ENCODE peak calls at places on chromosomes 16 and 17, in nine cellular contexts. X is activated T-cell treated with anti-CD3 and anti-CD28 coated beads, Interleukin-2, amount 50 U/mL, for 48 hours; B is PC-3; M is mucosa of descending colon; O is nucleus accumbens; V is neuronal stem cell; Q is stimulated activated CD8-positive, alpha-beta memory T cell treated with anti-CD3 and anti-CD28 coated beads, Interleukin-15, amount 100 ng/mL, for 24 hours; R is sciatic nerve; J is NCI-H1436. K is an unnamed sample.

GRCh38 chr16:2799205-2799851 is 1.1 kb downstream of the PRSS41 start:
- DNase-seq in X (no peak), B (no peak), M (peak; percentile 45), O (no peak), V (no peak), Q (no peak), R (no peak), J (no peak), K (no peak)

GRCh38 chr17:45784293-45784582 is at the start of gene CRHR1:
- DNase-seq in X (no peak), B (no peak), M (no peak), O (no peak), V (no peak), Q (no peak), R (no peak), J (no peak), K (no peak)

GRCh38 chr17:66200685-66201092 is 8.8 kb upstream of the CEP112 start:
- DNase-seq in X (peak; percentile 47), B (peak; percentile 82), M (peak; percentile 33), O (no peak), V (peak; percentile 54), Q (no peak), R (no peak), J (peak; percentile 76), K (no peak)

GRCh38 chr16:51971184-51971583 is 575.8 kb downstream of the TOX3 start:
- DNase-seq in X (no peak), B (no peak), M (no peak), O (no peak), V (peak; percentile 17), Q (no peak), R (no peak), J (peak; percentile 5), K (no peak)

GRCh38 chr17:56908061-56908542 is 5.7 kb downstream of the TRIM25 start:
- DNase-seq in X (peak; percentile 51), B (peak; percentile 70), M (peak; percentile 72), O (no peak), V (no peak), Q (no peak), R (peak; percentile 67), J (no peak), K (peak; percentile 83)

GRCh38 chr17:38898812-38899348 is 26.5 kb upstream of the LASP1NB start:
- DNase-seq in X (peak; percentile 92), B (peak; percentile 7), M (peak; percentile 72), O (no peak), V (no peak), Q (peak; percentile 50), R (no peak), J (no peak), K (peak; percentile 90)

GRCh38 chr17:55845385-55845784 is 94.5 kb downstream of the PCTP start:
- DNase-seq in X (peak; percentile 44), B (no peak), M (peak; percentile 67), O (no peak), V (peak; percentile 62), Q (no peak), R (peak; percentile 78), J (no peak), K (peak; percentile 3)

GRCh38 chr16:22614271-22614947 is 103.7 kb downstream of the NPIPB5 start:
- DNase-seq in X (no peak), B (peak; percentile 32), M (no peak), O (no peak), V (no peak), Q (no peak), R (no peak), J (no peak), K (no peak)

GRCh38 chr17:17855976-17856375 is 19.2 kb upstream of the SREBF1 start:
- DNase-seq in X (no peak), B (no peak), M (no peak), O (peak; percentile 51), V (no peak), Q (no peak), R (no peak), J (no peak), K (no peak)

GRCh38 chr17:30196504-30196903 is 39.0 kb downstream of the SLC6A4 start:
- DNase-seq in X (no peak), B (no peak), M (no peak), O (no peak), V (no peak), Q (no peak), R (no peak), J (no peak), K (no peak)

GRCh38 chr16:78407191-78407590 is 307.7 kb downstream of the WWOX start:
- DNase-seq in X (no peak), B (no peak), M (no peak), O (no peak), V (no peak), Q (no peak), R (no peak), J (no peak), K (no peak)

GRCh38 chr17:40448639-40449261 is 5.5 kb downstream of the IGFBP4 start:
- DNase-seq in X (no peak), B (peak; percentile 15), M (peak; percentile 83), O (no peak), V (no peak), Q (no peak), R (no peak), J (no peak), K (no peak)

GRCh38 chr16:54359086-54359485 is 72.5 kb upstream of the IRX3 start:
- DNase-seq in X (no peak), B (no peak), M (no peak), O (no peak), V (no peak), Q (no peak), R (no peak), J (no peak), K (no peak)

GRCh38 chr17:13359774-13360173 is 242.0 kb downstream of the HS3ST3A1 start:
- DNase-seq in X (no peak), B (peak; percentile 32), M (no peak), O (no peak), V (no peak), Q (no peak), R (no peak), J (no peak), K (no peak)